ENCODE peak calls at places on chromosomes 6 and 20, in nine cellular contexts. R is tibial artery; N is mesenchymal stem cell; L is neural progenitor cell; I is stomach; C is CD8-positive, alpha-beta T cell; S is fibroblast of lung; K is CD8-positive, alpha-beta memory T cell; O is heart left ventricle. H is an unnamed sample.

GRCh38 chr6:155155787-155156447 is 107.9 kb upstream of the CLDN20 start:
- DNase-seq in R (no peak), N (peak; percentile 26), L (no peak), I (no peak), C (no peak), S (no peak), K (no peak), O (no peak), H (no peak)

GRCh38 chr20:25567286-25567685 is 18.0 kb downstream of the NINL start:
- DNase-seq in R (no peak), N (no peak), L (no peak), I (no peak), C (no peak), S (no peak), K (no peak), O (no peak), H (no peak)

GRCh38 chr6:89145461-89145961 is 344 bp upstream of the PM20D2 start:
- DNase-seq in R (no peak), N (peak; percentile 49), L (peak; percentile 2), I (no peak), C (peak; percentile 23), S (peak; percentile 28), K (peak; percentile 38), O (no peak), H (no peak)

GRCh38 chr20:23135449-23136447 is 49.6 kb upstream of the CD93 start:
- DNase-seq in R (peak; percentile 72), N (no peak), L (no peak), I (no peak), C (no peak), S (no peak), K (no peak), O (no peak), H (no peak)

GRCh38 chr20:11245431-11245830 is 571.6 kb upstream of the JAG1 start:
- DNase-seq in R (no peak), N (no peak), L (no peak), I (no peak), C (no peak), S (no peak), K (no peak), O (no peak), H (no peak)

GRCh38 chr6:116447496-116448011 is 13.6 kb upstream of the CALHM6 start:
- DNase-seq in R (no peak), N (peak; percentile 99), L (no peak), I (no peak), C (no peak), S (peak; percentile 98), K (no peak), O (no peak), H (no peak)

GRCh38 chr6:158817298-158818007 is 1.7 kb downstream of the EZR start:
- DNase-seq in R (no peak), N (peak; percentile 42), L (peak; percentile 44), I (peak; percentile 83), C (no peak), S (peak; percentile 54), K (peak; percentile 38), O (peak; percentile 72), H (no peak)

GRCh38 chr6:624979-625378 is 31.9 kb downstream of the HUS1B start:
- DNase-seq in R (no peak), N (peak; percentile 68), L (peak; percentile 36), I (no peak), C (no peak), S (peak; percentile 19), K (no peak), O (no peak), H (no peak)

GRCh38 chr6:100353276-100354015 is 111.3 kb downstream of the SIM1 start:
- DNase-seq in R (no peak), N (peak; percentile 21), L (no peak), I (no peak), C (no peak), S (peak; percentile 82), K (no peak), O (no peak), H (no peak)

GRCh38 chr6:290111-290932 is 2.0 kb upstream of the DUSP22 start:
- DNase-seq in R (no peak), N (no peak), L (no peak), I (no peak), C (no peak), S (no peak), K (no peak), O (no peak), H (no peak)

GRCh38 chr6:109187399-109188114 is 92.2 kb downstream of the CEP57L1 start:
- DNase-seq in R (no peak), N (peak; percentile 44), L (peak; percentile 66), I (peak; percentile 69), C (peak; percentile 64), S (peak; percentile 21), K (peak; percentile 49), O (no peak), H (no peak)

GRCh38 chr6:148425443-148425842 is 82.8 kb downstream of the SASH1 start:
- DNase-seq in R (no peak), N (no peak), L (no peak), I (no peak), C (no peak), S (no peak), K (no peak), O (no peak), H (no peak)

GRCh38 chr6:11718461-11718860 is 60.1 kb downstream of the ADTRP start:
- DNase-seq in R (no peak), N (no peak), L (no peak), I (no peak), C (no peak), S (peak; percentile 8), K (no peak), O (no peak), H (no peak)

GRCh38 chr6:3919130-3919628 is 70.0 kb downstream of the FAM50B start:
- DNase-seq in R (no peak), N (peak; percentile 3), L (no peak), I (no peak), C (no peak), S (no peak), K (no peak), O (peak; percentile 44), H (no peak)

GRCh38 chr6:15874821-15875220 is 212.0 kb upstream of the DTNBP1 start:
- DNase-seq in R (no peak), N (peak; percentile 80), L (no peak), I (no peak), C (no peak), S (peak; percentile 17), K (no peak), O (no peak), H (no peak)

GRCh38 chr6:134020543-134020942 is 31.9 kb downstream of the SLC2A12 start:
- DNase-seq in R (no peak), N (no peak), L (no peak), I (no peak), C (no peak), S (no peak), K (no peak), O (no peak), H (no peak)

GRCh38 chr6:85600713-85601313 is 7.2 kb upstream of the SNX14 start:
- DNase-seq in R (no peak), N (no peak), L (no peak), I (no peak), C (no peak), S (no peak), K (no peak), O (no peak), H (no peak)

DNA sequence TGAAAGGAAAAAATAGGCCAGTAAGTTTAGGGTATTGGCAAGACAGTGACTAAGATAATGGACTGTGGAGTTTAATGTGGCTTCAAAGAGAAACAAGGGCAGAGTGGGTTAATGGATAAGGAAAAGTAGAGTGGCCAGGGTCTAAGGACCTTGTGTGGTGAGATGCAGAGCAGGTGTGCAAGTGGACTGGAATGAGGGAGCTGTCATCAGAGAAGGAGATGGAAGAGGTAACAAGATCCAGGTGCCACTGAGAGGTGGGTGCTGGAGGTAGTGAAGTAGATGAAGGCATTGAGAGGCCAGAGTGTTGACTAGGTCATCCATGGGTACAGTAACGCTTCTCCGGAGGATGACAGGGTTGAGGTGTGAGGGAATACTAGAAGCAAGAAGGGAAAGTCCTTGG is 136.1 kb downstream of the QRSL1 start:
- DNase-seq in R (no peak), N (no peak), L (no peak), I (no peak), C (no peak), S (no peak), K (no peak), O (no peak), H (no peak)
- H3K36me3 ChIP-seq in R (no peaks in the 10 kb centered on the region), N (no peaks in the 10 kb centered on the region), L (no peaks in the 10 kb centered on the region), I (no peaks in the 10 kb centered on the region), C (no peaks in the 10 kb centered on the region), S (no peaks in the 10 kb centered on the region), K (no peaks in the 10 kb centered on the region), O (no peaks in the 10 kb centered on the region), H (no peaks in the 10 kb centered on the region)

DNA sequence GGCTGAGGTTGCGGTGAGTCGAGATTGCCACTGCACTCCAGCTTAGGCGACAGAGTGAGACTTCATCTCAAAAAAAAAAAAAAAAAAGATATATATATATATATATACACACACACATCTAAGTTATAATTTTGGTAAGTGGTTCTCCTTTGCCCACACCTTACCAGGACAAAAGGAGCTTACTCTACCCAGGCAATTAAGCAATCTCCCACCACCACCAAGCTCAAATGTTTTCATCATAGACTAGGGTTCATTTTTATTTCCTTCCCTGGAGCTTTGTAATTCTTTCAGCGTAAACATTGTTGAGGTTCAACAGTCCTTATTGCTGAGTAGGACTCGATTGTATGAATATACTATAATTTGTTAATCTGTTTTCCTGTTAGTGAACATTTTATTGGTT is 23.5 kb downstream of the AMD1 start:
- DNase-seq in R (no peak), N (no peak), L (no peak), I (no peak), C (no peak), S (no peak), K (no peak), O (no peak), H (no peak)
- H3K36me3 ChIP-seq in R (peaks cover 41% of the 10 kb centered on the region), N (peaks cover 82% of the 10 kb centered on the region), L (peaks cover 25% of the 10 kb centered on the region), I (peaks cover 22% of the 10 kb centered on the region), C (peaks cover 19% of the 10 kb centered on the region), S (peaks cover 7% of the 10 kb centered on the region), K (peaks cover 16% of the 10 kb centered on the region), O (peaks cover 43% of the 10 kb centered on the region), H (peaks cover 14% of the 10 kb centered on the region)

GRCh38 chr20:50128520-50128905 is 15.6 kb upstream of the UBE2V1 start:
- DNase-seq in R (no peak), N (no peak), L (no peak), I (no peak), C (no peak), S (no peak), K (no peak), O (no peak), H (no peak)
- H3K36me3 ChIP-seq in R (peaks cover 60% of the 10 kb centered on the region), N (peaks cover 82% of the 10 kb centered on the region), L (no peaks in the 10 kb centered on the region), I (peaks cover 63% of the 10 kb centered on the region), C (peaks cover 56% of the 10 kb centered on the region), S (peaks cover 41% of the 10 kb centered on the region), K (peaks cover 39% of the 10 kb centered on the region), O (peaks cover 73% of the 10 kb centered on the region), H (peaks cover 46% of the 10 kb centered on the region)

DNA sequence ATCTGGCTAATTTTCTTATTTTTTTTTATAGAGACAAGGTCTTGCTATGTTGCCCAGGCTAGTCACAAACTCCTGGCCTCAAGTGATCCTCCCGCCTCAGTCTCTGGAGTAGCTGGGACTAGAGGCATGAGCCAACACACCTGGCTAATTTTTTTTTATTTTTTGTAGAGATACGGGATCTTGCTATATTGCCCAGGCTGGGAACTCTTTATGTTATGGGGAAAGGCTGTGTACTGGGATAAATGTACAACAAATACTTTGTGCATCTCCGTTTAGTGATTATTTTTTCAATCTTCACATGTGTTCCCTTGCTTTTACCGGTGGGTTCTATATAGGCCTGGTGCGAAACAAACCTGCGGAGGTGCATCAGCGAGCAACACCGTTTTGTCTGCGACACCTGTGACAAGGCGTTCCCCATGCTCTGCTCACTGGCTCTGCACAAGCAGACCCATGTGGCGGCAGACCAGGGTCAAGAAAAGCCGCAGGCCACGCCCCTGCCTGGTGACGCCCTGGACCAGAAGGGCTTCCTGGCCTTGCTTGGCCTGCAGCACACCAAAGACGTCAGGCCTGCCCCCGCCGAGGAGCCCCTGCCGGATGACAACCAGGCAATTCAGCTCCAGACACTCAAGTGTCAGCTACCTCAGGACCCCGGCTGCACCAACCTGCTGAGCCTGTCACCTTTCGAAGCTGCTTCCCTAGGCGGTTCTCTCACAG is 84.2 kb downstream of the SSR1 start:
- DNase-seq in R (no peak), N (no peak), L (no peak), I (no peak), C (no peak), S (no peak), K (no peak), O (no peak), H (no peak)
- H3K36me3 ChIP-seq in R (peaks cover 67% of the 10 kb centered on the region), N (peaks cover 87% of the 10 kb centered on the region), L (no peaks in the 10 kb centered on the region), I (peaks cover 65% of the 10 kb centered on the region), C (peaks cover 44% of the 10 kb centered on the region), S (peaks cover 37% of the 10 kb centered on the region), K (peaks cover 41% of the 10 kb centered on the region), O (peaks cover 62% of the 10 kb centered on the region), H (peaks cover 42% of the 10 kb centered on the region)

H was measured in GM06990.